ENCODE peak calls at places on chromosomes 13 and 19, in four cellular contexts. D is breast epithelium, Y is body of pancreas, C is IMR-90. T is an unnamed sample.

GRCh38 chr13:38656699-38657098 is 30.2 kb upstream of the FREM2 start:
- DNase-seq in D (no peak), C (no peak), Y (peak), T (no peak)

GRCh38 chr19:54791476-54791875 is 11.9 kb upstream of the KIR2DL4 start:
- DNase-seq in D (no peak), C (no peak), Y (no peak), T (no peak)

GRCh38 chr13:100464006-100464405 is 124.6 kb downstream of the GGACT start:
- DNase-seq in C (no peak), Y (no peak), D (no peak), T (no peak)

GRCh38 chr13:110706570-110707378 is 858 bp upstream of the CARS2 start:
- DNase-seq in C (no peak), D (no peak), Y (no peak), T (no peak)

GRCh38 chr13:25927966-25928365 is 123.8 kb downstream of the SHISA2 start:
- DNase-seq in C (no peak), Y (no peak), D (no peak), T (no peak)

GRCh38 chr13:41148421-41149283 is 16.1 kb upstream of the KBTBD6 start:
- DNase-seq in C (no peak), D (no peak), Y (no peak), T (no peak)

GRCh38 chr13:109652536-109652935 is 133.8 kb downstream of the IRS2 start:
- DNase-seq in D (no peak), Y (no peak), C (peak), T (no peak)

GRCh38 chr13:93220073-93220472 is 6.5 kb upstream of the GPC6 start:
- DNase-seq in C (no peak), Y (no peak), D (no peak), T (no peak)

GRCh38 chr13:100124265-100124664 is 35.4 kb downstream of the PCCA start:
- DNase-seq in D (no peak), Y (no peak), C (peak), T (no peak)

GRCh38 chr13:94495806-94496205 is 16.3 kb upstream of the DCT start:
- DNase-seq in D (no peak), C (no peak), Y (no peak), T (no peak)

GRCh38 chr19:50465986-50466771 is 10.1 kb upstream of the EMC10 start:
- DNase-seq in D (no peak), Y (peak), C (no peak), T (no peak)

GRCh38 chr19:33689886-33690285 is 68.1 kb downstream of the CHST8 start:
- DNase-seq in Y (no peak), C (no peak), D (no peak), T (no peak)

GRCh38 chr19:45421953-45422498 is 1.7 kb downstream of the ERCC1 start:
- DNase-seq in Y (no peak), D (no peak), C (no peak), T (no peak)

GRCh38 chr13:97369269-97369893 is 64.6 kb upstream of the RAP2A start:
- DNase-seq in D (no peak), C (no peak), Y (no peak), T (no peak)

GRCh38 chr13:37069597-37070103 is 10.2 kb upstream of the SUPT20H start:
- DNase-seq in D (no peak), Y (no peak), C (no peak), T (no peak)

GRCh38 chr13:110047511-110047910 is 259.4 kb downstream of the COL4A1 start:
- DNase-seq in C (peak), Y (peak), D (no peak), T (peak)

GRCh38 chr13:94362411-94362909 is 117.0 kb downstream of the DCT start:
- DNase-seq in C (peak), Y (peak), D (peak), T (peak)

GRCh38 chr13:97855570-97855970 is 97.9 kb upstream of the IPO5 start:
- DNase-seq in Y (peak), C (peak), D (no peak), T (peak)

GRCh38 chr19:5369304-5369703 is 28.7 kb upstream of the PTPRS start:
- DNase-seq in Y (no peak), D (no peak), C (no peak), T (no peak)

GRCh38 chr13:53250272-53250875 is 221.8 kb downstream of the OLFM4 start:
- DNase-seq in D (no peak), C (peak), Y (peak), T (peak)

GRCh38 chr13:64272681-64273080 is 2857.0 kb upstream of the PCDH20 start:
- DNase-seq in Y (no peak), D (no peak), C (no peak), T (no peak)

GRCh38 chr19:41316306-41316920 is 6.4 kb downstream of the CCDC97 start:
- DNase-seq in Y (no peak), C (no peak), D (no peak), T (no peak)

GRCh38 chr19:39582442-39582841 is 19.9 kb upstream of the LGALS13 start:
- DNase-seq in C (no peak), Y (no peak), D (no peak), T (no peak)

GRCh38 chr13:110716235-110716505 is 2.7 kb downstream of the ING1 start:
- DNase-seq in Y (peak), C (no peak), D (no peak), T (peak)

GRCh38 chr19:15195381-15195964 is 5.3 kb downstream of the NOTCH3 start:
- DNase-seq in C (peak), Y (peak), D (peak), T (no peak)

GRCh38 chr19:46634656-46635218 is 1.3 kb downstream of the GNG8 start:
- DNase-seq in C (no peak), Y (no peak), D (no peak), T (no peak)

GRCh38 chr13:78638216-78638615 is 20.7 kb downstream of the OBI1 start:
- DNase-seq in C (no peak), Y (no peak), D (no peak), T (no peak)

GRCh38 chr13:105804561-105805190 is 730.8 kb downstream of the EFNB2 start:
- DNase-seq in C (peak), D (no peak), Y (no peak), T (no peak)

GRCh38 chr19:30593975-30594925 is 222.1 kb downstream of the ZNF536 start:
- DNase-seq in C (no peak), Y (no peak), D (no peak), T (no peak)

GRCh38 chr19:30593358-30593757 is 221.2 kb downstream of the ZNF536 start:
- DNase-seq in D (peak), C (no peak), Y (no peak), T (no peak)

GRCh38 chr19:30587869-30588268 is 215.7 kb downstream of the ZNF536 start:
- DNase-seq in C (no peak), D (no peak), Y (no peak), T (no peak)

GRCh38 chr19:30596268-30596667 is 224.1 kb downstream of the ZNF536 start:
- DNase-seq in C (no peak), Y (no peak), D (no peak), T (no peak)

DNA sequence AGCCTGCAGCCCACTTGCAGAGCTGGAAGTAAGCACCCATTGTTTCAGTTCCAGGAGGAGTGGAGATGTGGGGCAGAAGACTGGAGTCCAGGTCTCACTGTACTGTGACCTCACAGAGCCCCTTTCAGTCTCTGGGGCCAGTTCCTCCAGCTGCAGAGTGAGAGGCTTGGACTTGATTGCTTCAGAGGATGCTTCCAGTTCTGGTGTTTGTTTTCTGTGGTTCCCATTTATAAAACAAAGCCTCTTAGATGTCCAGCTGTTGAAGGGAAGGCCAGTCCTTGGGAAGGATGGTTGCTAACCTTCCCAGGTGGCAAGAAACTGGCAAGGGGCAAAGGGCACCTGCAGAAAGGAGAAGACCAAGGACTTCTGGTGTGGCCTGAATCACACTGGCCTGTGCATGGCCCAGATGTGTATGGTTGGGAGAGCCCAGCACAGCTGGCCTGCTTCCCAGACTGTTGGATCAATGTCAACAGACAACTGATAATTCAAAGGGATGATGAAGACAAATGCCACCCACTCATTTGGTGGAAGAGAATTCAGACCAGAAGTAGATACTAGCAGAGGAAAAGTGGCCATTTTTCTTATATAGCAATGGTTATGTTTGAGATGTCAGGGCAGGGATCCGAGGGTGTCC is 218.5 kb downstream of the ZNF536 start:
- DNase-seq in C (no peak), D (no peak), Y (no peak), T (no peak)
- TF ChIP-seq POLR2A in C (no peak), D (no peak), Y (no peak), T (no peak)

DNA sequence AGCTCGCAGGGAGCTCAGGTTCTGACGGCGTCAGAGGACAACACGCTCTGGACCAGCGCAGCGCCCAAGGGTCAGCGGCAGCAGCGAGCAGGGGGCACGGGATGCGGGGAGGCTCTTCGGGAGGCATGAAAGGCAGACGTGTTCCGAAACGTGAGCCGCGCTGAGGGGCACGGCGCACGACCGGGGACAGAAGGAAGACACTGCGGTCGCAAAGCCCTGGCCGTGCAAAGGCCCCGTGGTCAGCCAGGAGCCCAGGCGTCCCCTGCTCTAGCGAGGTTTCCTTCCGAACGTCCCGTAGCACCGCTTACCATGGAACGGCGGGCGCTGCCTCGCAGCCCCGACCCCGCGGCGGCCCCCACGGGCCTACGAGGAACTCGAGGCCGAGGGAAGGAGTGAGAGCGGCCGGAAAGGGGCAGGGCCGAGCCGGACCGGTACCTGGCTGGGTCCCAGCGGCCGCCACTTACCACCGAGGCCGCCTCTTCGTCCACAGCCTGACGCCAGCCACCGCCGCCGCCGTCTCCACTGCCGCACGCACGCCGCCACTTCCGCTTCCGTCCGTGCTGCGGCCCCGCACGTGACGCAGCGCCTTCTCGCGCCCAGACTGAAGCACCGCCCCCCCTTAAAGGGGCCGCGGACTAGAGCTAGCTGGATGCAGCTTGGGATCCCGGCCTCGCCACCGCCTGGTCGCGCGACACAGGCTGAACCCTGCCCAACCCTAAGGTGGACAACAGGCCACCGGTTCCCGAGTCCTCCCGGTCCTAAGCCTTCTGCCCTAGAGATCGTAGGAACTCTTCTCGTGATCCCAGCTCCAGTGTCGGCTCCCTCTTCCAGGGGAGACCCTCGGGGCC is 9.4 kb downstream of the ABHD17A start:
- DNase-seq in Y (peak), C (peak), D (peak), T (peak)
- TF ChIP-seq CTCF in Y (no peak), C (no peak), D (no peak), T (no peak)

GRCh38 chr19:16934489-16934888 is 45.7 kb downstream of the F2RL3 start:
- DNase-seq in D (no peak), C (no peak), Y (no peak), T (no peak)
- H3K27ac ChIP-seq in D (no peak), C (no peak), Y (no peak), T (no peak)

DNA sequence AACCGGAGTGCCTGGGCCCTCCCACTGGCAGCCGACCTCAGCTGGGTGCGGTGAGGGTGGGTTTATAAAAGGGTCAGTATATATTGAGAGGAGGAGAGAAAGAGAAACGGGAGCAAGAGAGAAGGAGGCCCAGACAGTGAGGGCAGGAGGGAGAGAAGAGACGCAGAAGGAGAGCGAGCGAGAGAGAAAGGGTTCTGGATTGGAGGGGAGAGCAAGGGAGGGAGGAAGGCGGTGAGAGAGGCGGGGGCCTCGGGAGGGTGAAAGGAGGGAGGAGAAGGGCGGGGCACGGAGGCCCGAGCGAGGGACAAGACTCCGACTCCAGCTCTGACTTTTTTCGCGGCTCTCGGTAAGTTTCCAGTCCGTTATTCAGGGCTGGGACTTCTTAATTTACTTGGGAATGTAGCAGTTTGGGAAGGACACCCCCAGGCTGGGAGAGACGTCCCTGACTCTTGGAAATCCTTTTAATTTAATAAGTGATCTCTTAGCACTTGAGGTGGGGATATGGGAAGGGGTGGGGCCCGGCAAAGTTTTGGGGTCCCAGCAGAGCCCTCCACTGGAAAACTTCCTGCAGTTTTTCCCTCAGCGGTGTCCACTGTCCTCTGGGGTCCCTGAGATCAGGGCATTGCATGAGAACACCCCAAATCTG is at the start of gene EMP3:
- DNase-seq in D (peak), Y (peak), C (peak), T (peak)
- TF ChIP-seq POLR2A in D (peak), Y (peak), C (peak), T (no peak)

GRCh38 chr19:16445238-16446107 is 26.3 kb downstream of the EPS15L1 start:
- DNase-seq in D (no peak), Y (no peak), C (peak), T (no peak)

GRCh38 chr19:16446108-16447014 is 25.4 kb downstream of the EPS15L1 start:
- DNase-seq in C (peak), Y (no peak), D (no peak), T (no peak)

GRCh38 chr19:16442386-16443276 is 29.1 kb downstream of the EPS15L1 start:
- DNase-seq in Y (peak), C (no peak), D (no peak), T (no peak)

GRCh38 chr19:16444273-16444597 is 27.5 kb downstream of the EPS15L1 start:
- DNase-seq in D (no peak), Y (no peak), C (no peak), T (no peak)

GRCh38 chr19:16441661-16442071 is 30.1 kb downstream of the EPS15L1 start:
- DNase-seq in D (no peak), Y (no peak), C (no peak), T (peak)
- TF ChIP-seq CTCF in D (no peak), Y (no peak), C (peak), T (no peak)

DNA sequence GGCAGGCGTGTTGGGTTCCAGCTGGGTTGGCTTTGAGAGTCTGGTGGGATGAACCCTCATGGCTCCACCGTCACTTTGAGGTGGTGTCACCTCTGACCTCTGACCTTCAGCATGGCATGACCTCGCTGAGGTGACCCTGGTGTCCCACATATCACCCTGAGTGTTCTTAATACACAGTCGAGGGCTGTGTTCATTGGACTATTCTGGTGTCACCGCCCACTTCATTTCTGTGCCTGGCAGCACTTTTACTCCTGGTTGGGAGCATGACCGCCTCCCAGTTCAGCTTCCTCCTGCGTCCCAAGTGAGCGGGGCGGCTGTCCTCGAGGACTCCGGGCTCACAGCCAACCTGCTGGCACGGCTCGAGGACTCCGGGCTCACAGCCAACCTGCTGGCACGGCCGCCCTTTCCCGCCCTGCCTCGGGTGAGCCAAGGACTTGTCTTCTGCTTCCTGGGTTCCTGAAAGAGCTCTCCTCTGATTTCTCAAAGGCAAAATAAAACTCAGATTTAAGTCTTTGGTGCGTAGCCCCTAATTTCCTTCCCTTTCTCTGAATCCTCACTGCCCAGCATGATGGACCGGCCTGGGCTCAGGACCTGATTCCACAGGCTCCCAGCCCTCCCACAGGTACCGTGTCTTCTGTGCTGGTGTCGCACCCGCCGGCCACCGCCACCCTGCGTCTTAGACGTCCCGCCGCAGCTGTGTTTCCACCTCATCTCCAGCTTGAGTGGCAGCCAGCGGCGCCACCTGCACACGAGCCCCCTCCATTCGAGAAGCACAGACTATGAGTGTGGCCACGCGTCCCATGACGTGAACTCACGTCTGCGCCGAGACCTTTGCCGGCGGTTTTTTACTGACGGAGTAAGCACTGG is 10.4 kb downstream of the ATP4B start:
- DNase-seq in C (no peak), Y (peak), D (peak), T (peak)
- H3K27ac ChIP-seq in C (no peak), Y (peak), D (peak), T (peak)

DNA sequence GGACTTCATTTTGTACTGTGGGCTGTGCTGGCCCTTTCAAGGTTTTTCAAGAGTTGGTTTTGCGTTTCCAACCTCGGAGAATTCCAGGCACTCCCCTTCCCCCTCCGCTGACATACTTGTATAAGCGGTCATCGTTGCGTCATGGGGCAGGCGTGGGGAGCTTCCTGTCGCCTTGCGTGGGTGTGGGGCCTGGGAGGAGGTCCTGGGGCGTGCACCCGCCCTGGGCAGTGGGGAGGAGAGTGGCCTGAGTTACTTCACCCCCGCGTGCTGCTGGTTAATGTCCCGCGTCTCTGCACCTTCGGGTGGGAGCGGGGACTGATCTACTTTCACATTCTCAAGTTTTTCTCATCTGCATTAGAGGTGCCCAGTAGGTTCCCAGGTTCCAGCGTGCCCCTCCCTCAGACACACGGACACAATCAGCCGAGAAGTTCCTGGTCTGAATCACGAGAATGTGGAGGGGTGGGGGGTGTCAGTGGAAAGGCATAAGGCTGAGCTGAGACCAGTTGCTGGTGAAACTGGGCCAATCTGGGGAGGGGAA is 4.1 kb downstream of the IER2 start:
- DNase-seq in C (peak), Y (peak), D (peak), T (peak)
- TF ChIP-seq POLR2A in C (peak), Y (peak), D (peak), T (no peak)

GRCh38 chr13:50248537-50249521 is 233.6 kb downstream of the KCNRG start:
- DNase-seq in C (no peak), Y (no peak), D (no peak), T (no peak)
- TF ChIP-seq CTCF in C (no peak), Y (no peak), D (no peak), T (no peak)

DNA sequence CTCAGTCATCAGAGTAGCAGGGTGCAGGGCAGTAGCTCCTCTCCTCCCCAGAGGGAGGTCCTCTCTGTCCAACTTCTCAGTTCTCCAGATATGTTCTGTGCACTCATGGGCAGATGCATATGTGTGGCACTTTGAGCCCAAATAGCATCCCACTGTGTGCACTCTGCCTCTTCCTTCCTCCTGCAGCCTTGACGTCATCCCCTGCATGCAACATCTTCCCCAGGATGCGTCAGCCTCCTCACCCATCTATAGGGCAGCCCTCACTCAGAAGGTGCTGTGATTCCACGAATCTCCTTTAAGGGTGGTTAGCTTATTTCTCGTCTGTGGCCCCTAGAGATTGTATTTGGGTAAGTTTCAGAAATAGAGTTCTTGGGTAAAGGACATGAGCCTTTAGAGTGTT is 22.1 kb upstream of the CRTC1 start:
- DNase-seq in Y (no peak), D (no peak), C (no peak), T (no peak)
- H3K27ac ChIP-seq in Y (no peak), D (peak), C (peak), T (no peak)

T was measured in testis.